ENCODE peak calls at places on chromosomes 11 and 22, in seven cellular contexts. One of them, this sample, is unnamed.

GRCh38 chr11:64850979-64851567 is 6.6 kb upstream of the CDC42BPG start:
- DNase-seq in ovary: no peak
- DNase-seq in chondrocyte: no peak
- DNase-seq in NCI-H460: no peak
- DNase-seq in ACHN: no peak
- DNase-seq in GOT3: no peak
- DNase-seq in neural crest cell: no peak
- DNase-seq in this sample: peak; percentile 80

GRCh38 chr22:24753919-24754318 is 20.6 kb downstream of the PIWIL3 start:
- DNase-seq in ovary: no peak
- DNase-seq in chondrocyte: no peak
- DNase-seq in NCI-H460: no peak
- DNase-seq in ACHN: no peak
- DNase-seq in GOT3: no peak
- DNase-seq in neural crest cell: no peak
- DNase-seq in this sample: no peak

GRCh38 chr11:111737877-111738205 is 28.3 kb downstream of the PPP2R1B start:
- DNase-seq in ovary: no peak
- DNase-seq in chondrocyte: no peak
- DNase-seq in NCI-H460: no peak
- DNase-seq in ACHN: no peak
- DNase-seq in GOT3: no peak
- DNase-seq in neural crest cell: no peak
- DNase-seq in this sample: no peak

GRCh38 chr11:132448334-132448995 is 1078.0 kb downstream of the NTM start:
- DNase-seq in ovary: no peak
- DNase-seq in chondrocyte: no peak
- DNase-seq in NCI-H460: no peak
- DNase-seq in ACHN: no peak
- DNase-seq in GOT3: no peak
- DNase-seq in neural crest cell: no peak
- DNase-seq in this sample: no peak

GRCh38 chr11:28759311-28759710 is 651.1 kb downstream of the METTL15 start:
- DNase-seq in ovary: no peak
- DNase-seq in chondrocyte: no peak
- DNase-seq in NCI-H460: no peak
- DNase-seq in ACHN: peak; percentile 81
- DNase-seq in GOT3: no peak
- DNase-seq in neural crest cell: no peak
- DNase-seq in this sample: no peak

GRCh38 chr22:31102441-31103081 is 4.8 kb downstream of the SELENOM start:
- DNase-seq in ovary: peak; percentile 66
- DNase-seq in chondrocyte: no peak
- DNase-seq in NCI-H460: no peak
- DNase-seq in ACHN: peak; percentile 17
- DNase-seq in GOT3: peak; percentile 80
- DNase-seq in neural crest cell: no peak
- DNase-seq in this sample: peak; percentile 91

GRCh38 chr11:44260081-44260480 is 49.9 kb downstream of the ALX4 start:
- DNase-seq in ovary: no peak
- DNase-seq in chondrocyte: no peak
- DNase-seq in NCI-H460: no peak
- DNase-seq in ACHN: no peak
- DNase-seq in GOT3: no peak
- DNase-seq in neural crest cell: no peak
- DNase-seq in this sample: no peak

GRCh38 chr11:20058749-20059458 is 101.4 kb downstream of the DBX1 start:
- DNase-seq in ovary: no peak
- DNase-seq in chondrocyte: no peak
- DNase-seq in NCI-H460: no peak
- DNase-seq in ACHN: no peak
- DNase-seq in GOT3: no peak
- DNase-seq in neural crest cell: no peak
- DNase-seq in this sample: no peak

GRCh38 chr11:2746401-2747230 is 46.8 kb upstream of the KCNQ1OT1 start:
- DNase-seq in ovary: no peak
- DNase-seq in chondrocyte: peak; percentile 69
- DNase-seq in NCI-H460: no peak
- DNase-seq in ACHN: no peak
- DNase-seq in GOT3: no peak
- DNase-seq in neural crest cell: no peak
- DNase-seq in this sample: peak; percentile 89

GRCh38 chr11:10208045-10208674 is 85.9 kb downstream of the SBF2 start:
- DNase-seq in ovary: no peak
- DNase-seq in chondrocyte: no peak
- DNase-seq in NCI-H460: peak; percentile 27
- DNase-seq in ACHN: peak; percentile 47
- DNase-seq in GOT3: no peak
- DNase-seq in neural crest cell: no peak
- DNase-seq in this sample: no peak

GRCh38 chr11:27718853-27719574 is 18.8 kb upstream of the BDNF start:
- DNase-seq in ovary: peak; percentile 21
- DNase-seq in chondrocyte: no peak
- DNase-seq in NCI-H460: no peak
- DNase-seq in ACHN: peak; percentile 63
- DNase-seq in GOT3: no peak
- DNase-seq in neural crest cell: peak; percentile 45
- DNase-seq in this sample: peak; percentile 63

GRCh38 chr22:25482868-25483639 is 81.4 kb upstream of the GRK3 start:
- DNase-seq in ovary: no peak
- DNase-seq in chondrocyte: no peak
- DNase-seq in NCI-H460: no peak
- DNase-seq in ACHN: no peak
- DNase-seq in GOT3: no peak
- DNase-seq in neural crest cell: no peak
- DNase-seq in this sample: no peak

GRCh38 chr11:48154162-48154561 is 62.4 kb upstream of the OR4B1 start:
- DNase-seq in ovary: no peak
- DNase-seq in chondrocyte: no peak
- DNase-seq in NCI-H460: no peak
- DNase-seq in ACHN: no peak
- DNase-seq in GOT3: no peak
- DNase-seq in neural crest cell: no peak
- DNase-seq in this sample: no peak

GRCh38 chr11:27255447-27255828 is 107.6 kb downstream of the CCDC34 start:
- DNase-seq in ovary: no peak
- DNase-seq in chondrocyte: no peak
- DNase-seq in NCI-H460: no peak
- DNase-seq in ACHN: no peak
- DNase-seq in GOT3: no peak
- DNase-seq in neural crest cell: no peak
- DNase-seq in this sample: no peak

GRCh38 chr11:106794058-106794457 is 224.2 kb downstream of the GUCY1A2 start:
- DNase-seq in ovary: no peak
- DNase-seq in chondrocyte: no peak
- DNase-seq in NCI-H460: no peak
- DNase-seq in ACHN: no peak
- DNase-seq in GOT3: no peak
- DNase-seq in neural crest cell: no peak
- DNase-seq in this sample: no peak

GRCh38 chr11:128061321-128061871 is 526.0 kb downstream of the ETS1 start:
- DNase-seq in ovary: no peak
- DNase-seq in chondrocyte: no peak
- DNase-seq in NCI-H460: no peak
- DNase-seq in ACHN: no peak
- DNase-seq in GOT3: no peak
- DNase-seq in neural crest cell: no peak
- DNase-seq in this sample: no peak

GRCh38 chr11:72012897-72013721 is 14.4 kb downstream of the IL18BP start:
- DNase-seq in ovary: peak; percentile 74
- DNase-seq in chondrocyte: no peak
- DNase-seq in NCI-H460: no peak
- DNase-seq in ACHN: no peak
- DNase-seq in GOT3: no peak
- DNase-seq in neural crest cell: no peak
- DNase-seq in this sample: peak; percentile 85

GRCh38 chr11:110761994-110762393 is 49.8 kb upstream of the ARHGAP20 start:
- DNase-seq in ovary: no peak
- DNase-seq in chondrocyte: no peak
- DNase-seq in NCI-H460: no peak
- DNase-seq in ACHN: no peak
- DNase-seq in GOT3: no peak
- DNase-seq in neural crest cell: no peak
- DNase-seq in this sample: no peak

GRCh38 chr11:47261291-47261800 is 3.5 kb downstream of the NR1H3 start:
- DNase-seq in ovary: no peak
- DNase-seq in chondrocyte: peak; percentile 74
- DNase-seq in NCI-H460: no peak
- DNase-seq in ACHN: no peak
- DNase-seq in GOT3: no peak
- DNase-seq in neural crest cell: no peak
- DNase-seq in this sample: no peak

GRCh38 chr22:46070215-46070721 is 80.1 kb upstream of the PPARA start:
- DNase-seq in ovary: no peak
- DNase-seq in chondrocyte: peak; percentile 89
- DNase-seq in NCI-H460: no peak
- DNase-seq in ACHN: no peak
- DNase-seq in GOT3: no peak
- DNase-seq in neural crest cell: no peak
- DNase-seq in this sample: peak; percentile 96

GRCh38 chr22:28920757-28921584 is 37.6 kb downstream of the ZNRF3 start:
- DNase-seq in ovary: no peak
- DNase-seq in chondrocyte: peak; percentile 35
- DNase-seq in NCI-H460: no peak
- DNase-seq in ACHN: no peak
- DNase-seq in GOT3: no peak
- DNase-seq in neural crest cell: no peak
- DNase-seq in this sample: no peak

GRCh38 chr22:36795633-36796032 is 19.7 kb upstream of the IFT27 start:
- DNase-seq in ovary: no peak
- DNase-seq in chondrocyte: no peak
- DNase-seq in NCI-H460: no peak
- DNase-seq in ACHN: no peak
- DNase-seq in GOT3: no peak
- DNase-seq in neural crest cell: no peak
- DNase-seq in this sample: no peak

GRCh38 chr11:119785131-119785530 is 56.1 kb upstream of the NECTIN1 start:
- DNase-seq in ovary: no peak
- DNase-seq in chondrocyte: peak; percentile 4
- DNase-seq in NCI-H460: no peak
- DNase-seq in ACHN: no peak
- DNase-seq in GOT3: no peak
- DNase-seq in neural crest cell: no peak
- DNase-seq in this sample: peak; percentile 25

GRCh38 chr22:22935546-22936157 is 48.0 kb downstream of the IGLL5 start:
- DNase-seq in ovary: no peak
- DNase-seq in chondrocyte: peak; percentile 39
- DNase-seq in NCI-H460: no peak
- DNase-seq in ACHN: no peak
- DNase-seq in GOT3: no peak
- DNase-seq in neural crest cell: no peak
- DNase-seq in this sample: peak; percentile 76

GRCh38 chr22:50600541-50600940 is at the start of gene MAPK8IP2:
- DNase-seq in ovary: peak; percentile 47
- DNase-seq in chondrocyte: no peak
- DNase-seq in NCI-H460: no peak
- DNase-seq in ACHN: peak; percentile 8
- DNase-seq in GOT3: no peak
- DNase-seq in neural crest cell: no peak
- DNase-seq in this sample: peak; percentile 69

GRCh38 chr11:132422725-132423124 is 1052.3 kb downstream of the NTM start:
- DNase-seq in ovary: no peak
- DNase-seq in chondrocyte: no peak
- DNase-seq in NCI-H460: no peak
- DNase-seq in ACHN: no peak
- DNase-seq in GOT3: no peak
- DNase-seq in neural crest cell: no peak
- DNase-seq in this sample: no peak

GRCh38 chr11:88377661-88378060 is 40.1 kb upstream of the CTSC start:
- DNase-seq in ovary: no peak
- DNase-seq in chondrocyte: no peak
- DNase-seq in NCI-H460: no peak
- DNase-seq in ACHN: no peak
- DNase-seq in GOT3: no peak
- DNase-seq in neural crest cell: no peak
- DNase-seq in this sample: no peak

GRCh38 chr22:27138471-27138870 is 481.1 kb downstream of the MIAT start:
- DNase-seq in ovary: no peak
- DNase-seq in chondrocyte: no peak
- DNase-seq in NCI-H460: no peak
- DNase-seq in ACHN: no peak
- DNase-seq in GOT3: no peak
- DNase-seq in neural crest cell: no peak
- DNase-seq in this sample: no peak

GRCh38 chr11:10323793-10324170 is 18.9 kb downstream of the ADM start:
- DNase-seq in ovary: no peak
- DNase-seq in chondrocyte: no peak
- DNase-seq in NCI-H460: no peak
- DNase-seq in ACHN: no peak
- DNase-seq in GOT3: no peak
- DNase-seq in neural crest cell: no peak
- DNase-seq in this sample: no peak

GRCh38 chr11:86644291-86644690 is 28.1 kb downstream of the ME3 start:
- DNase-seq in ovary: no peak
- DNase-seq in chondrocyte: no peak
- DNase-seq in NCI-H460: no peak
- DNase-seq in ACHN: no peak
- DNase-seq in GOT3: no peak
- DNase-seq in neural crest cell: no peak
- DNase-seq in this sample: no peak

GRCh38 chr22:28637225-28637624 is 42.4 kb downstream of the TTC28 start:
- DNase-seq in ovary: no peak
- DNase-seq in chondrocyte: no peak
- DNase-seq in NCI-H460: no peak
- DNase-seq in ACHN: no peak
- DNase-seq in GOT3: no peak
- DNase-seq in neural crest cell: no peak
- DNase-seq in this sample: no peak

GRCh38 chr11:3808846-3809623 is 675 bp downstream of the PGAP2 start:
- DNase-seq in ovary: no peak
- DNase-seq in chondrocyte: no peak
- DNase-seq in NCI-H460: peak; percentile 31
- DNase-seq in ACHN: peak; percentile 62
- DNase-seq in GOT3: no peak
- DNase-seq in neural crest cell: no peak
- DNase-seq in this sample: no peak

GRCh38 chr22:31613904-31614296 is 48.1 kb downstream of the PISD start:
- DNase-seq in ovary: no peak
- DNase-seq in chondrocyte: no peak
- DNase-seq in NCI-H460: no peak
- DNase-seq in ACHN: no peak
- DNase-seq in GOT3: no peak
- DNase-seq in neural crest cell: no peak
- DNase-seq in this sample: no peak

GRCh38 chr22:39363751-39364484 is 14.1 kb downstream of the SYNGR1 start:
- DNase-seq in ovary: peak; percentile 50
- DNase-seq in chondrocyte: no peak
- DNase-seq in NCI-H460: no peak
- DNase-seq in ACHN: no peak
- DNase-seq in GOT3: no peak
- DNase-seq in neural crest cell: no peak
- DNase-seq in this sample: no peak

GRCh38 chr11:569273-569885 is 6.9 kb upstream of the PHRF1 start:
- DNase-seq in ovary: peak; percentile 65
- DNase-seq in chondrocyte: no peak
- DNase-seq in NCI-H460: no peak
- DNase-seq in ACHN: no peak
- DNase-seq in GOT3: no peak
- DNase-seq in neural crest cell: no peak
- DNase-seq in this sample: peak; percentile 79

GRCh38 chr11:131884461-131885073 is 514.2 kb downstream of the NTM start:
- DNase-seq in ovary: no peak
- DNase-seq in chondrocyte: no peak
- DNase-seq in NCI-H460: no peak
- DNase-seq in ACHN: peak; percentile 39
- DNase-seq in GOT3: no peak
- DNase-seq in neural crest cell: no peak
- DNase-seq in this sample: no peak

GRCh38 chr11:34633990-34634725 is 13.3 kb downstream of the EHF start:
- DNase-seq in ovary: no peak
- DNase-seq in chondrocyte: no peak
- DNase-seq in NCI-H460: no peak
- DNase-seq in ACHN: no peak
- DNase-seq in GOT3: no peak
- DNase-seq in neural crest cell: no peak
- DNase-seq in this sample: no peak